ENCODE peak calls at places on chromosome 2, in six cellular contexts. One of them, this sample, is unnamed.
A peak's percentile ranks its signal among the peaks of the same experiment; 100 is the strongest.

GRCh38 chr2:28516950-28517349 is 21.1 kb downstream of the PLB1 start:
- DNase-seq in uterus: no peak
- DNase-seq in PC-3: no peak
- DNase-seq in adrenal gland: no peak
- DNase-seq in mesenchymal stem cell: no peak
- DNase-seq in CD8-positive, alpha-beta memory T cell: no peak
- DNase-seq in this sample: no peak

GRCh38 chr2:226999676-227000075 is 163.8 kb downstream of the RHBDD1 start:
- DNase-seq in uterus: no peak
- DNase-seq in PC-3: no peak
- DNase-seq in adrenal gland: no peak
- DNase-seq in mesenchymal stem cell: no peak
- DNase-seq in CD8-positive, alpha-beta memory T cell: no peak
- DNase-seq in this sample: no peak

GRCh38 chr2:189799531-189799930 is 15.3 kb downstream of the PMS1 start:
- DNase-seq in uterus: no peak
- DNase-seq in PC-3: peak; percentile 59
- DNase-seq in adrenal gland: no peak
- DNase-seq in mesenchymal stem cell: peak; percentile 77
- DNase-seq in CD8-positive, alpha-beta memory T cell: no peak
- DNase-seq in this sample: no peak

GRCh38 chr2:134900151-134900550 is 18.5 kb upstream of the CCNT2 start:
- DNase-seq in uterus: no peak
- DNase-seq in PC-3: peak; percentile 49
- DNase-seq in adrenal gland: no peak
- DNase-seq in mesenchymal stem cell: no peak
- DNase-seq in CD8-positive, alpha-beta memory T cell: no peak
- DNase-seq in this sample: no peak

GRCh38 chr2:67828066-67828465 is 234.7 kb downstream of the C1D start:
- DNase-seq in uterus: no peak
- DNase-seq in PC-3: peak; percentile 10
- DNase-seq in adrenal gland: no peak
- DNase-seq in mesenchymal stem cell: no peak
- DNase-seq in CD8-positive, alpha-beta memory T cell: no peak
- DNase-seq in this sample: no peak

GRCh38 chr2:99867690-99868089 is 274.7 kb downstream of the AFF3 start:
- DNase-seq in uterus: no peak
- DNase-seq in PC-3: peak; percentile 18
- DNase-seq in adrenal gland: no peak
- DNase-seq in mesenchymal stem cell: peak; percentile 93
- DNase-seq in CD8-positive, alpha-beta memory T cell: no peak
- DNase-seq in this sample: no peak

GRCh38 chr2:162840598-162841246 is 2.2 kb upstream of the KCNH7 start:
- DNase-seq in uterus: no peak
- DNase-seq in PC-3: peak; percentile 74
- DNase-seq in adrenal gland: peak; percentile 73
- DNase-seq in mesenchymal stem cell: peak; percentile 79
- DNase-seq in CD8-positive, alpha-beta memory T cell: no peak
- DNase-seq in this sample: no peak

GRCh38 chr2:145777297-145777696 is 1257.4 kb upstream of the ZEB2 start:
- DNase-seq in uterus: no peak
- DNase-seq in PC-3: peak; percentile 67
- DNase-seq in adrenal gland: no peak
- DNase-seq in mesenchymal stem cell: peak; percentile 92
- DNase-seq in CD8-positive, alpha-beta memory T cell: no peak
- DNase-seq in this sample: no peak

DNA sequence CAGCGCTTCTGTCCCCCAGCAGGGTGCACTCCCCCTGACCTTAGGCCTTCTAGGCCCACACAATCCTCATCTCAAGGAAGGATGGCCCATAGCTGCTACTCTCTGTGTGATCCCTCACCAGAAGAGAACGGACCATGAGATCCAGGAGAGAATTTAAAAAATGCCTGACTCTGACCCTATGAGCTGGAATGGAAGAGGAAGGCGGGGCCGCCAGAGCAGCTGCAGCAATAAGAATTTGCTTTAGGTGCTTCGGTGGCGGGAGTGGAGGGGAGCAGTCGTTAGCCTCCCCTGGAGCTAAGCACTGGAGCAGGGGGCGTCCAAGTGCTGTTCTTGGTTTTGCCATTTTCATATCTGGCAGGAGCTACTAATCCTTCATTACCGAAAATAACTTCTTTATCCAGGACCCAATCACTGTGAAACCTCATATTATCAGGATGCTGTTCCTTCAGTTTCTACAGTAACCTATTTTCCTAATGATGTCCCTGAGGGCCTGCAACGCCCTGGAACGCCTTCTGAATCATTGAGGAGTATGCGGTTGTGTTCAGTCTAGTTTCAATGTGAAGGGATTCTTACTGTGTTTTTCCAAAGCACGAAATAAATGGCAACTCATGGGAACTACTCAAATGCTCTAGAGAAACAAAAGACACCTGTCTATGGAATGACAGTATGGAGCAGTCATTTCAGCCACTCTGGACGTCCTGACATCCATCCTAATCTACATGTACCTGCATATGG is 105.1 kb upstream of the SIX2 start:
- DNase-seq in uterus: no peak
- DNase-seq in PC-3: no peak
- DNase-seq in adrenal gland: no peak
- DNase-seq in mesenchymal stem cell: no peak
- DNase-seq in CD8-positive, alpha-beta memory T cell: no peak
- DNase-seq in this sample: no peak
- H3K4me1 ChIP-seq in uterus: no peaks in the 10 kb centered on the region
- H3K4me1 ChIP-seq in PC-3: peaks cover 6% of the 10 kb centered on the region
- H3K4me1 ChIP-seq in adrenal gland: no peaks in the 10 kb centered on the region
- H3K4me1 ChIP-seq in mesenchymal stem cell: peaks cover 3% of the 10 kb centered on the region
- H3K4me1 ChIP-seq in CD8-positive, alpha-beta memory T cell: no peaks in the 10 kb centered on the region
- H3K4me1 ChIP-seq in this sample: no peaks in the 10 kb centered on the region

GRCh38 chr2:26561918-26562810 is 79.0 kb downstream of the CIB4 start:
- DNase-seq in uterus: no peak
- DNase-seq in PC-3: no peak
- DNase-seq in adrenal gland: peak; percentile 46
- DNase-seq in mesenchymal stem cell: no peak
- DNase-seq in CD8-positive, alpha-beta memory T cell: no peak
- DNase-seq in this sample: peak; percentile 91

GRCh38 chr2:26561376-26561775 is 79.8 kb downstream of the CIB4 start:
- DNase-seq in uterus: no peak
- DNase-seq in PC-3: no peak
- DNase-seq in adrenal gland: no peak
- DNase-seq in mesenchymal stem cell: no peak
- DNase-seq in CD8-positive, alpha-beta memory T cell: no peak
- DNase-seq in this sample: no peak

GRCh38 chr2:26564121-26564520 is 77.0 kb downstream of the CIB4 start:
- DNase-seq in uterus: no peak
- DNase-seq in PC-3: no peak
- DNase-seq in adrenal gland: no peak
- DNase-seq in mesenchymal stem cell: no peak
- DNase-seq in CD8-positive, alpha-beta memory T cell: no peak
- DNase-seq in this sample: no peak

GRCh38 chr2:26563686-26564085 is 77.5 kb downstream of the CIB4 start:
- DNase-seq in uterus: no peak
- DNase-seq in PC-3: no peak
- DNase-seq in adrenal gland: no peak
- DNase-seq in mesenchymal stem cell: no peak
- DNase-seq in CD8-positive, alpha-beta memory T cell: no peak
- DNase-seq in this sample: no peak

GRCh38 chr2:26562811-26563645 is 78.1 kb downstream of the CIB4 start:
- DNase-seq in uterus: no peak
- DNase-seq in PC-3: peak; percentile 61
- DNase-seq in adrenal gland: no peak
- DNase-seq in mesenchymal stem cell: no peak
- DNase-seq in CD8-positive, alpha-beta memory T cell: no peak
- DNase-seq in this sample: no peak
- H3K4me3 ChIP-seq in uterus: peak overlapping the region; percentile 6
- H3K4me3 ChIP-seq in PC-3: peak overlapping the region; percentile 53
- H3K4me3 ChIP-seq in adrenal gland: no peak overlapping the region
- H3K4me3 ChIP-seq in mesenchymal stem cell: peak overlapping the region; percentile 66
- H3K4me3 ChIP-seq in CD8-positive, alpha-beta memory T cell: no peak overlapping the region
- H3K4me3 ChIP-seq in this sample: peak overlapping the region; percentile 67

DNA sequence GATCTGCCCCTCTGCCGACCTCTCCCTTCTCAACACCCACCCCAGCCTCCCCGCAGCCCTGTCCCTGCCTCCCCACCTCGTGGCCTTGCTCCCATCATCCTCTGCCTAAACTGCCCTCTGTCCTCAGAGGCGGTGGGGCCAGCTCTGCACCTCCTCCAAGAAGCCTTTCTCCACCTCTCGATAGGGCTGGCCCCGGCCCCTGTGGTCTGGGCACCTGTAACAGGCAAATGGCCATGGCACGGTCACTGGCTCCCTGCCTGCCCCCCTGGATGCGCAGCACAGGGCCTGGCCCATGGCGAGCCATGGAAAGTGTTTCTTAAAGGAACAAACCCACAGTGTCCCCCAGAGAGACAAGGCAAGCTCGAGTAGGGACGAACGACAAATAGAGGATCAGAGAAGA is 42.0 kb downstream of the MYO7B start:
- DNase-seq in uterus: no peak
- DNase-seq in PC-3: no peak
- DNase-seq in adrenal gland: no peak
- DNase-seq in mesenchymal stem cell: no peak
- DNase-seq in CD8-positive, alpha-beta memory T cell: no peak
- DNase-seq in this sample: no peak
- H3K36me3 ChIP-seq in uterus: no peaks in the 10 kb centered on the region
- H3K36me3 ChIP-seq in PC-3: no peaks in the 10 kb centered on the region
- H3K36me3 ChIP-seq in adrenal gland: no peaks in the 10 kb centered on the region
- H3K36me3 ChIP-seq in mesenchymal stem cell: no peaks in the 10 kb centered on the region
- H3K36me3 ChIP-seq in CD8-positive, alpha-beta memory T cell: no peaks in the 10 kb centered on the region
- H3K36me3 ChIP-seq in this sample: no peaks in the 10 kb centered on the region

GRCh38 chr2:218290316-218291261 is 1.7 kb downstream of the TMBIM1 start:
- DNase-seq in uterus: no peak
- DNase-seq in PC-3: no peak
- DNase-seq in adrenal gland: peak; percentile 21
- DNase-seq in mesenchymal stem cell: no peak
- DNase-seq in CD8-positive, alpha-beta memory T cell: peak; percentile 50
- DNase-seq in this sample: no peak

GRCh38 chr2:218285604-218286003 is 6.7 kb downstream of the TMBIM1 start:
- DNase-seq in uterus: peak; percentile 50
- DNase-seq in PC-3: peak; percentile 52
- DNase-seq in adrenal gland: peak; percentile 87
- DNase-seq in mesenchymal stem cell: no peak
- DNase-seq in CD8-positive, alpha-beta memory T cell: peak; percentile 17
- DNase-seq in this sample: no peak

GRCh38 chr2:218284106-218284811 is 8.0 kb downstream of the TMBIM1 start:
- DNase-seq in uterus: peak; percentile 48
- DNase-seq in PC-3: peak; percentile 89
- DNase-seq in adrenal gland: peak; percentile 86
- DNase-seq in mesenchymal stem cell: peak; percentile 88
- DNase-seq in CD8-positive, alpha-beta memory T cell: peak; percentile 57
- DNase-seq in this sample: no peak

GRCh38 chr2:218289639-218290315 is 2.5 kb downstream of the TMBIM1 start:
- DNase-seq in uterus: no peak
- DNase-seq in PC-3: no peak
- DNase-seq in adrenal gland: peak; percentile 31
- DNase-seq in mesenchymal stem cell: peak; percentile 82
- DNase-seq in CD8-positive, alpha-beta memory T cell: no peak
- DNase-seq in this sample: no peak

DNA sequence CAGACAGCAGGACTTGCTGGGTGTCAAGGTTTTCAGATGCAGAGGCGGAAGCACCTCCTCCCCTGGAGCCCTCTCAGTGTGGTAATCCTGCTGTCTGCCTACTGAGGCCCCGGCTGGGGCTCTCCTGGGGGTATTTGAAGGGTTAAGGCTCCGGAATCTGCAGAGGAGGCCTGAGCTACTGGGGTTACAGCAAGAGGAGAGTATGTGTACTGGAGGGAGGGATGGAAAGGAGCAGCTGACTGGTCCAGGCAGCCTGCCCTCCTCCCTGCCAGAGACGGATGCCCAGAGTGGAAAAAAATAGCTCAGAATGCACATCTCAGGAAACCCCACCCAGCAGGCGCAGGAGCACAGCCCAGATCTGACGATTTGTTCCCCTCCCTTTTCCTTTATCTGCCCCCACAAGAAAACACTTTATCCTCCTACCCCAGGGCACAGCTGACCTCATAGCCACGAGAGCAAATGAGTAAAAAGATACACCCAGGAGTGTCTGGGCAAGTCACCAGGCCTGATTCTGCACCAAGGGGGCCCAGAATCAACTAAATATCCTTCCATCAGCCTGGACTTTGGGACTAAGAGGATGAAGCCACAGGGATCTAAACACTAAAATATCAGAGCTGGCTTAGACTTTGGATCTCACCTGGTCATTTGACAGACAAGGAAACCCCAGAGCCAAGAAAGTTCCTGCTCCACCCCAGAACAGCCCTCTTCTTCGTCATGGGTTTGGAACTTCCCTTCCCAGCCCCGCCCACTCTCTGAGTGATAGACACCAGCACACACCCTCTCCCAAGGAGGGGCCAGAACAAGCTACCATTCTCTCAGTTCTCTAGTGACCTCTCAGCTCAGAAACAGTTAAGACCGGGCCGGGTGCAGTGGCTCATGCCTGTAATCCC is 5.5 kb downstream of the TMBIM1 start:
- DNase-seq in uterus: peak; percentile 91
- DNase-seq in PC-3: peak; percentile 96
- DNase-seq in adrenal gland: peak; percentile 92
- DNase-seq in mesenchymal stem cell: peak; percentile 98
- DNase-seq in CD8-positive, alpha-beta memory T cell: peak; percentile 79
- DNase-seq in this sample: peak; percentile 58
- H3K4me1 ChIP-seq in uterus: peaks cover 56% of the 10 kb centered on the region
- H3K4me1 ChIP-seq in PC-3: peaks cover 78% of the 10 kb centered on the region
- H3K4me1 ChIP-seq in adrenal gland: peaks cover 78% of the 10 kb centered on the region
- H3K4me1 ChIP-seq in mesenchymal stem cell: peaks cover 63% of the 10 kb centered on the region
- H3K4me1 ChIP-seq in CD8-positive, alpha-beta memory T cell: peaks cover 85% of the 10 kb centered on the region
- H3K4me1 ChIP-seq in this sample: peaks cover 5% of the 10 kb centered on the region

DNA sequence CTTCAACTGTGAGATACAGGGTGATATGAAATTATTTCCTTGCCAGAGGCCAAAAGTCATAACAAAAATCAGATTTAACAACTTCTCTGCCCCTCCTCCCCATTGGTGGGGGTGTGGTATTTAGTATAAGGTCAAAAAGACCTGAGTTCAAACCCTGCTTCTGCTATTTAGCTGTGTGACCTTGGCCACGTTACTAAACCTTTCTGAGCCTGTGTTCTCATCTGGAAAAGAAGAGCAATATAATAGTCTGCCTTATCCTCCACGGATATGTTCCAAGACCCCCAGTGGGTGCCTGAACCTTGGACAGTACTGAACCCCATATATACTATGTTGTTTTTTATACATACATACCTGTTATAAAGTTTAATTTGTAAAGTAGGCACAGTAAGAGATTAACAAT is 3.7 kb downstream of the CDC42EP3 start:
- DNase-seq in uterus: no peak
- DNase-seq in PC-3: no peak
- DNase-seq in adrenal gland: no peak
- DNase-seq in mesenchymal stem cell: no peak
- DNase-seq in CD8-positive, alpha-beta memory T cell: no peak
- DNase-seq in this sample: no peak
- H3K4me3 ChIP-seq in uterus: peak overlapping the region; percentile 97
- H3K4me3 ChIP-seq in PC-3: no peak overlapping the region
- H3K4me3 ChIP-seq in adrenal gland: no peak overlapping the region
- H3K4me3 ChIP-seq in mesenchymal stem cell: peak overlapping the region; percentile 22
- H3K4me3 ChIP-seq in CD8-positive, alpha-beta memory T cell: no peak overlapping the region
- H3K4me3 ChIP-seq in this sample: peak overlapping the region; percentile 94

GRCh38 chr2:96887419-96888081 is 17.7 kb upstream of the SEMA4C start:
- DNase-seq in uterus: peak; percentile 62
- DNase-seq in PC-3: peak; percentile 20
- DNase-seq in adrenal gland: no peak
- DNase-seq in mesenchymal stem cell: no peak
- DNase-seq in CD8-positive, alpha-beta memory T cell: no peak
- DNase-seq in this sample: no peak
- H3K36me3 ChIP-seq in uterus: no peaks in the 10 kb centered on the region
- H3K36me3 ChIP-seq in PC-3: no peaks in the 10 kb centered on the region
- H3K36me3 ChIP-seq in adrenal gland: no peaks in the 10 kb centered on the region
- H3K36me3 ChIP-seq in mesenchymal stem cell: no peaks in the 10 kb centered on the region
- H3K36me3 ChIP-seq in CD8-positive, alpha-beta memory T cell: no peaks in the 10 kb centered on the region
- H3K36me3 ChIP-seq in this sample: no peaks in the 10 kb centered on the region